ENCODE peak calls at places on chromosomes 1 and 21, in ten cellular contexts. One of them, this sample, is unnamed.
A peak's percentile ranks its signal among the peaks of the same experiment; 100 is the strongest.

GRCh38 chr21:16572032-16572431 is 842.2 kb downstream of the USP25 start:
- ATAC-seq in CD4-positive, alpha-beta T cell: no peak
- ATAC-seq in left lung: no peak
- ATAC-seq in lower lobe of right lung: no peak
- ATAC-seq in heart left ventricle: no peak
- ATAC-seq in thoracic aorta: no peak
- ATAC-seq in A549: no peak
- ATAC-seq in sciatic nerve: no peak
- ATAC-seq in psoas muscle: no peak
- ATAC-seq in stimulated activated effector memory CD8-positive, alpha-beta T cell treated with anti-CD3 and anti-CD28 coated beads, Interleukin-12 subunit alpha, Interleukin-12 subunit beta, amount 100 ng/mL, for 72 hours: no peak
- ATAC-seq in this sample: no peak

GRCh38 chr1:94438692-94439276 is 20.6 kb downstream of the ABCD3 start:
- ATAC-seq in CD4-positive, alpha-beta T cell: no peak
- ATAC-seq in left lung: peak; percentile 56
- ATAC-seq in lower lobe of right lung: no peak
- ATAC-seq in heart left ventricle: no peak
- ATAC-seq in thoracic aorta: no peak
- ATAC-seq in A549: no peak
- ATAC-seq in sciatic nerve: no peak
- ATAC-seq in psoas muscle: no peak
- ATAC-seq in stimulated activated effector memory CD8-positive, alpha-beta T cell treated with anti-CD3 and anti-CD28 coated beads, Interleukin-12 subunit alpha, Interleukin-12 subunit beta, amount 100 ng/mL, for 72 hours: no peak
- ATAC-seq in this sample: no peak

GRCh38 chr1:85344256-85344694 is 67.8 kb upstream of the BCL10 start:
- ATAC-seq in CD4-positive, alpha-beta T cell: no peak
- ATAC-seq in left lung: peak; percentile 94
- ATAC-seq in lower lobe of right lung: peak; percentile 94
- ATAC-seq in heart left ventricle: peak; percentile 75
- ATAC-seq in thoracic aorta: no peak
- ATAC-seq in A549: peak; percentile 99
- ATAC-seq in sciatic nerve: peak; percentile 74
- ATAC-seq in psoas muscle: peak; percentile 67
- ATAC-seq in stimulated activated effector memory CD8-positive, alpha-beta T cell treated with anti-CD3 and anti-CD28 coated beads, Interleukin-12 subunit alpha, Interleukin-12 subunit beta, amount 100 ng/mL, for 72 hours: no peak
- ATAC-seq in this sample: no peak

GRCh38 chr1:24155011-24155782 is 12.3 kb upstream of the IL22RA1 start:
- ATAC-seq in CD4-positive, alpha-beta T cell: no peak
- ATAC-seq in left lung: peak; percentile 19
- ATAC-seq in lower lobe of right lung: peak; percentile 47
- ATAC-seq in heart left ventricle: no peak
- ATAC-seq in thoracic aorta: no peak
- ATAC-seq in A549: peak; percentile 51
- ATAC-seq in sciatic nerve: no peak
- ATAC-seq in psoas muscle: no peak
- ATAC-seq in stimulated activated effector memory CD8-positive, alpha-beta T cell treated with anti-CD3 and anti-CD28 coated beads, Interleukin-12 subunit alpha, Interleukin-12 subunit beta, amount 100 ng/mL, for 72 hours: no peak
- ATAC-seq in this sample: no peak

GRCh38 chr1:72481420-72481819 is 199.1 kb upstream of the NEGR1 start:
- ATAC-seq in CD4-positive, alpha-beta T cell: no peak
- ATAC-seq in left lung: no peak
- ATAC-seq in lower lobe of right lung: no peak
- ATAC-seq in heart left ventricle: no peak
- ATAC-seq in thoracic aorta: no peak
- ATAC-seq in A549: no peak
- ATAC-seq in sciatic nerve: no peak
- ATAC-seq in psoas muscle: no peak
- ATAC-seq in stimulated activated effector memory CD8-positive, alpha-beta T cell treated with anti-CD3 and anti-CD28 coated beads, Interleukin-12 subunit alpha, Interleukin-12 subunit beta, amount 100 ng/mL, for 72 hours: no peak
- ATAC-seq in this sample: no peak

GRCh38 chr1:160674415-160674814 is 27.6 kb upstream of the SLAMF1 start:
- ATAC-seq in CD4-positive, alpha-beta T cell: no peak
- ATAC-seq in left lung: no peak
- ATAC-seq in lower lobe of right lung: no peak
- ATAC-seq in heart left ventricle: no peak
- ATAC-seq in thoracic aorta: no peak
- ATAC-seq in A549: no peak
- ATAC-seq in sciatic nerve: no peak
- ATAC-seq in psoas muscle: no peak
- ATAC-seq in stimulated activated effector memory CD8-positive, alpha-beta T cell treated with anti-CD3 and anti-CD28 coated beads, Interleukin-12 subunit alpha, Interleukin-12 subunit beta, amount 100 ng/mL, for 72 hours: no peak
- ATAC-seq in this sample: no peak

GRCh38 chr1:221563476-221563921 is 178.4 kb downstream of the DUSP10 start:
- ATAC-seq in CD4-positive, alpha-beta T cell: no peak
- ATAC-seq in left lung: no peak
- ATAC-seq in lower lobe of right lung: no peak
- ATAC-seq in heart left ventricle: peak; percentile 25
- ATAC-seq in thoracic aorta: no peak
- ATAC-seq in A549: no peak
- ATAC-seq in sciatic nerve: peak; percentile 24
- ATAC-seq in psoas muscle: peak; percentile 61
- ATAC-seq in stimulated activated effector memory CD8-positive, alpha-beta T cell treated with anti-CD3 and anti-CD28 coated beads, Interleukin-12 subunit alpha, Interleukin-12 subunit beta, amount 100 ng/mL, for 72 hours: no peak
- ATAC-seq in this sample: no peak

GRCh38 chr1:55612988-55613387 is 397.8 kb upstream of the USP24 start:
- ATAC-seq in CD4-positive, alpha-beta T cell: no peak
- ATAC-seq in left lung: no peak
- ATAC-seq in lower lobe of right lung: no peak
- ATAC-seq in heart left ventricle: no peak
- ATAC-seq in thoracic aorta: no peak
- ATAC-seq in A549: no peak
- ATAC-seq in sciatic nerve: no peak
- ATAC-seq in psoas muscle: no peak
- ATAC-seq in stimulated activated effector memory CD8-positive, alpha-beta T cell treated with anti-CD3 and anti-CD28 coated beads, Interleukin-12 subunit alpha, Interleukin-12 subunit beta, amount 100 ng/mL, for 72 hours: no peak
- ATAC-seq in this sample: no peak

GRCh38 chr1:161066694-161067093 is 3.0 kb downstream of the ARHGAP30 start:
- ATAC-seq in CD4-positive, alpha-beta T cell: no peak
- ATAC-seq in left lung: no peak
- ATAC-seq in lower lobe of right lung: no peak
- ATAC-seq in heart left ventricle: no peak
- ATAC-seq in thoracic aorta: no peak
- ATAC-seq in A549: no peak
- ATAC-seq in sciatic nerve: no peak
- ATAC-seq in psoas muscle: no peak
- ATAC-seq in stimulated activated effector memory CD8-positive, alpha-beta T cell treated with anti-CD3 and anti-CD28 coated beads, Interleukin-12 subunit alpha, Interleukin-12 subunit beta, amount 100 ng/mL, for 72 hours: peak; percentile 57
- ATAC-seq in this sample: no peak

GRCh38 chr1:112396668-112397025 is 633 bp downstream of the CTTNBP2NL start:
- ATAC-seq in CD4-positive, alpha-beta T cell: no peak
- ATAC-seq in left lung: peak; percentile 10
- ATAC-seq in lower lobe of right lung: no peak
- ATAC-seq in heart left ventricle: no peak
- ATAC-seq in thoracic aorta: no peak
- ATAC-seq in A549: no peak
- ATAC-seq in sciatic nerve: peak; percentile 2
- ATAC-seq in psoas muscle: no peak
- ATAC-seq in stimulated activated effector memory CD8-positive, alpha-beta T cell treated with anti-CD3 and anti-CD28 coated beads, Interleukin-12 subunit alpha, Interleukin-12 subunit beta, amount 100 ng/mL, for 72 hours: no peak
- ATAC-seq in this sample: no peak

GRCh38 chr1:210291786-210292275 is 36.9 kb upstream of the HHAT start:
- ATAC-seq in CD4-positive, alpha-beta T cell: no peak
- ATAC-seq in left lung: peak; percentile 53
- ATAC-seq in lower lobe of right lung: peak; percentile 53
- ATAC-seq in heart left ventricle: no peak
- ATAC-seq in thoracic aorta: no peak
- ATAC-seq in A549: no peak
- ATAC-seq in sciatic nerve: peak; percentile 63
- ATAC-seq in psoas muscle: no peak
- ATAC-seq in stimulated activated effector memory CD8-positive, alpha-beta T cell treated with anti-CD3 and anti-CD28 coated beads, Interleukin-12 subunit alpha, Interleukin-12 subunit beta, amount 100 ng/mL, for 72 hours: no peak
- ATAC-seq in this sample: peak; percentile 21

GRCh38 chr1:55893155-55893554 is 678.0 kb upstream of the USP24 start:
- ATAC-seq in CD4-positive, alpha-beta T cell: no peak
- ATAC-seq in left lung: peak; percentile 81
- ATAC-seq in lower lobe of right lung: peak; percentile 72
- ATAC-seq in heart left ventricle: no peak
- ATAC-seq in thoracic aorta: no peak
- ATAC-seq in A549: peak; percentile 64
- ATAC-seq in sciatic nerve: no peak
- ATAC-seq in psoas muscle: peak; percentile 34
- ATAC-seq in stimulated activated effector memory CD8-positive, alpha-beta T cell treated with anti-CD3 and anti-CD28 coated beads, Interleukin-12 subunit alpha, Interleukin-12 subunit beta, amount 100 ng/mL, for 72 hours: no peak
- ATAC-seq in this sample: no peak

GRCh38 chr1:151436985-151437384 is 22.3 kb downstream of the POGZ start:
- ATAC-seq in CD4-positive, alpha-beta T cell: no peak
- ATAC-seq in left lung: no peak
- ATAC-seq in lower lobe of right lung: no peak
- ATAC-seq in heart left ventricle: no peak
- ATAC-seq in thoracic aorta: no peak
- ATAC-seq in A549: no peak
- ATAC-seq in sciatic nerve: no peak
- ATAC-seq in psoas muscle: no peak
- ATAC-seq in stimulated activated effector memory CD8-positive, alpha-beta T cell treated with anti-CD3 and anti-CD28 coated beads, Interleukin-12 subunit alpha, Interleukin-12 subunit beta, amount 100 ng/mL, for 72 hours: peak; percentile 28
- ATAC-seq in this sample: no peak

GRCh38 chr1:175193339-175193950 is 869 bp upstream of the KIAA0040 start:
- ATAC-seq in CD4-positive, alpha-beta T cell: no peak
- ATAC-seq in left lung: peak; percentile 3
- ATAC-seq in lower lobe of right lung: no peak
- ATAC-seq in heart left ventricle: no peak
- ATAC-seq in thoracic aorta: no peak
- ATAC-seq in A549: no peak
- ATAC-seq in sciatic nerve: peak; percentile 23
- ATAC-seq in psoas muscle: no peak
- ATAC-seq in stimulated activated effector memory CD8-positive, alpha-beta T cell treated with anti-CD3 and anti-CD28 coated beads, Interleukin-12 subunit alpha, Interleukin-12 subunit beta, amount 100 ng/mL, for 72 hours: no peak
- ATAC-seq in this sample: no peak

GRCh38 chr1:229282295-229282823 is 11.4 kb downstream of the RAB4A start:
- ATAC-seq in CD4-positive, alpha-beta T cell: no peak
- ATAC-seq in left lung: no peak
- ATAC-seq in lower lobe of right lung: no peak
- ATAC-seq in heart left ventricle: no peak
- ATAC-seq in thoracic aorta: no peak
- ATAC-seq in A549: no peak
- ATAC-seq in sciatic nerve: no peak
- ATAC-seq in psoas muscle: no peak
- ATAC-seq in stimulated activated effector memory CD8-positive, alpha-beta T cell treated with anti-CD3 and anti-CD28 coated beads, Interleukin-12 subunit alpha, Interleukin-12 subunit beta, amount 100 ng/mL, for 72 hours: no peak
- ATAC-seq in this sample: no peak

GRCh38 chr1:234518876-234519275 is 39.9 kb upstream of the TARBP1 start:
- ATAC-seq in CD4-positive, alpha-beta T cell: no peak
- ATAC-seq in left lung: no peak
- ATAC-seq in lower lobe of right lung: no peak
- ATAC-seq in heart left ventricle: no peak
- ATAC-seq in thoracic aorta: no peak
- ATAC-seq in A549: no peak
- ATAC-seq in sciatic nerve: no peak
- ATAC-seq in psoas muscle: peak; percentile 61
- ATAC-seq in stimulated activated effector memory CD8-positive, alpha-beta T cell treated with anti-CD3 and anti-CD28 coated beads, Interleukin-12 subunit alpha, Interleukin-12 subunit beta, amount 100 ng/mL, for 72 hours: no peak
- ATAC-seq in this sample: no peak

GRCh38 chr21:32807717-32808380 is 36.3 kb upstream of the PAXBP1 start:
- ATAC-seq in CD4-positive, alpha-beta T cell: no peak
- ATAC-seq in left lung: peak; percentile 62
- ATAC-seq in lower lobe of right lung: no peak
- ATAC-seq in heart left ventricle: no peak
- ATAC-seq in thoracic aorta: no peak
- ATAC-seq in A549: no peak
- ATAC-seq in sciatic nerve: peak; percentile 86
- ATAC-seq in psoas muscle: no peak
- ATAC-seq in stimulated activated effector memory CD8-positive, alpha-beta T cell treated with anti-CD3 and anti-CD28 coated beads, Interleukin-12 subunit alpha, Interleukin-12 subunit beta, amount 100 ng/mL, for 72 hours: no peak
- ATAC-seq in this sample: peak; percentile 69

GRCh38 chr1:157194739-157195520 is 56.7 kb upstream of the ETV3 start:
- ATAC-seq in CD4-positive, alpha-beta T cell: no peak
- ATAC-seq in left lung: no peak
- ATAC-seq in lower lobe of right lung: no peak
- ATAC-seq in heart left ventricle: no peak
- ATAC-seq in thoracic aorta: no peak
- ATAC-seq in A549: no peak
- ATAC-seq in sciatic nerve: no peak
- ATAC-seq in psoas muscle: no peak
- ATAC-seq in stimulated activated effector memory CD8-positive, alpha-beta T cell treated with anti-CD3 and anti-CD28 coated beads, Interleukin-12 subunit alpha, Interleukin-12 subunit beta, amount 100 ng/mL, for 72 hours: no peak
- ATAC-seq in this sample: no peak

GRCh38 chr21:37886726-37887309 is 29.4 kb downstream of the KCNJ6 start:
- ATAC-seq in CD4-positive, alpha-beta T cell: no peak
- ATAC-seq in left lung: no peak
- ATAC-seq in lower lobe of right lung: no peak
- ATAC-seq in heart left ventricle: no peak
- ATAC-seq in thoracic aorta: no peak
- ATAC-seq in A549: no peak
- ATAC-seq in sciatic nerve: no peak
- ATAC-seq in psoas muscle: no peak
- ATAC-seq in stimulated activated effector memory CD8-positive, alpha-beta T cell treated with anti-CD3 and anti-CD28 coated beads, Interleukin-12 subunit alpha, Interleukin-12 subunit beta, amount 100 ng/mL, for 72 hours: no peak
- ATAC-seq in this sample: no peak

GRCh38 chr1:107138767-107139445 is 1.9 kb upstream of the NTNG1 start:
- ATAC-seq in CD4-positive, alpha-beta T cell: no peak
- ATAC-seq in left lung: no peak
- ATAC-seq in lower lobe of right lung: no peak
- ATAC-seq in heart left ventricle: no peak
- ATAC-seq in thoracic aorta: no peak
- ATAC-seq in A549: no peak
- ATAC-seq in sciatic nerve: no peak
- ATAC-seq in psoas muscle: no peak
- ATAC-seq in stimulated activated effector memory CD8-positive, alpha-beta T cell treated with anti-CD3 and anti-CD28 coated beads, Interleukin-12 subunit alpha, Interleukin-12 subunit beta, amount 100 ng/mL, for 72 hours: no peak
- ATAC-seq in this sample: no peak

GRCh38 chr1:212722270-212722945 is 22.8 kb upstream of the BATF3 start:
- ATAC-seq in CD4-positive, alpha-beta T cell: no peak
- ATAC-seq in left lung: no peak
- ATAC-seq in lower lobe of right lung: no peak
- ATAC-seq in heart left ventricle: no peak
- ATAC-seq in thoracic aorta: no peak
- ATAC-seq in A549: no peak
- ATAC-seq in sciatic nerve: no peak
- ATAC-seq in psoas muscle: no peak
- ATAC-seq in stimulated activated effector memory CD8-positive, alpha-beta T cell treated with anti-CD3 and anti-CD28 coated beads, Interleukin-12 subunit alpha, Interleukin-12 subunit beta, amount 100 ng/mL, for 72 hours: peak; percentile 69
- ATAC-seq in this sample: no peak

GRCh38 chr1:38038836-38039235 is 7.8 kb downstream of the POU3F1 start:
- ATAC-seq in CD4-positive, alpha-beta T cell: no peak
- ATAC-seq in left lung: no peak
- ATAC-seq in lower lobe of right lung: no peak
- ATAC-seq in heart left ventricle: no peak
- ATAC-seq in thoracic aorta: no peak
- ATAC-seq in A549: peak; percentile 58
- ATAC-seq in sciatic nerve: no peak
- ATAC-seq in psoas muscle: no peak
- ATAC-seq in stimulated activated effector memory CD8-positive, alpha-beta T cell treated with anti-CD3 and anti-CD28 coated beads, Interleukin-12 subunit alpha, Interleukin-12 subunit beta, amount 100 ng/mL, for 72 hours: no peak
- ATAC-seq in this sample: no peak